ENCODE peak calls at places on chromosome 14, in seven cellular contexts. K is endothelial cell of umbilical vein; P is aorta; E is mammary epithelial cell; X is NCI-H1092 treated with DMSO at 0.1 percent for 48 hours; B is caudate nucleus; F is CD8-positive, alpha-beta T cell. A is an unnamed sample.

GRCh38 chr14:66359500-66359899 is 126.7 kb upstream of the CCDC196 start:
- DNase-seq in B (no peak), E (peak; percentile 25), F (no peak), K (peak; percentile 48), X (peak; percentile 80), P (no peak), A (peak; percentile 4)

GRCh38 chr14:33309081-33309480 is 370.4 kb downstream of the NPAS3 start:
- DNase-seq in F (no peak), P (no peak), E (no peak), B (no peak), K (no peak), X (no peak), A (no peak)

GRCh38 chr14:36973806-36974442 is 198.5 kb downstream of the SLC25A21 start:
- DNase-seq in X (no peak), F (no peak), K (peak; percentile 56), E (peak; percentile 82), B (no peak), P (no peak), A (no peak)

GRCh38 chr14:77039285-77040058 is 11.0 kb upstream of the IRF2BPL start:
- DNase-seq in X (peak; percentile 87), E (peak; percentile 9), F (no peak), K (peak; percentile 51), P (no peak), B (no peak), A (no peak)

GRCh38 chr14:54564071-54564798 is 2.7 kb upstream of the SAMD4A start:
- DNase-seq in E (no peak), B (no peak), X (peak; percentile 55), F (no peak), P (no peak), K (peak; percentile 73), A (peak; percentile 26)

GRCh38 chr14:32584079-32584478 is 255.0 kb downstream of the AKAP6 start:
- DNase-seq in K (no peak), B (no peak), E (peak; percentile 94), P (no peak), F (no peak), X (no peak), A (no peak)

GRCh38 chr14:101975231-101975630 is 10.9 kb downstream of the DYNC1H1 start:
- DNase-seq in B (no peak), K (no peak), E (no peak), F (no peak), X (no peak), P (no peak), A (no peak)

GRCh38 chr14:68976160-68977067 is 2.7 kb downstream of the ACTN1 start:
- DNase-seq in B (no peak), K (peak; percentile 35), F (no peak), E (peak; percentile 44), P (peak; percentile 86), X (no peak), A (peak; percentile 37)

GRCh38 chr14:76550534-76550933 is 174.6 kb downstream of the ESRRB start:
- DNase-seq in P (no peak), B (no peak), E (peak; percentile 100), X (no peak), F (no peak), K (no peak), A (no peak)

GRCh38 chr14:21302013-21302857 is 22.4 kb downstream of the RPGRIP1 start:
- DNase-seq in P (no peak), B (no peak), X (no peak), F (no peak), E (no peak), K (no peak), A (no peak)